ENCODE peak calls at places on chromosomes 2 and 18, in seven cellular contexts. K is uterus, O is endothelial cell of umbilical vein, J is sigmoid colon, R is tibial nerve, U is HCT116, G is right lobe of liver. B is an unnamed sample. For H3K36me3, the result is how much of the 10 kb centered on the place peaks cover.

GRCh38 chr2:58870704-58871103 is 629.6 kb upstream of the FANCL start:
- DNase-seq in K (no peak), O (no peak), J (no peak), R (no peak), U (peak), G (no peak), B (no peak)

GRCh38 chr2:3751832-3752231 is 48.5 kb downstream of the DCDC2C start:
- DNase-seq in K (no peak), O (no peak), J (no peak), R (no peak), U (no peak), G (no peak), B (no peak)

GRCh38 chr18:21056545-21056944 is 55.1 kb downstream of the ROCK1 start:
- DNase-seq in K (no peak), O (no peak), J (no peak), R (no peak), U (no peak), G (no peak), B (no peak)

GRCh38 chr2:159076233-159076632 is 107.8 kb downstream of the TANC1 start:
- DNase-seq in K (no peak), O (peak), J (no peak), R (peak), U (no peak), G (no peak), B (no peak)

GRCh38 chr2:104502904-104503303 is 351.0 kb upstream of the POU3F3 start:
- DNase-seq in K (no peak), O (no peak), J (no peak), R (no peak), U (no peak), G (no peak), B (no peak)

GRCh38 chr2:129877795-129878775 is 101.4 kb upstream of the RAB6C start:
- DNase-seq in K (peak), O (no peak), J (peak), R (peak), U (no peak), G (no peak), B (peak)

GRCh38 chr2:230650585-230651137 is 62.0 kb upstream of the CAB39 start:
- DNase-seq in K (no peak), O (no peak), J (no peak), R (no peak), U (no peak), G (no peak), B (peak)

GRCh38 chr2:69601179-69601612 is 42.3 kb downstream of the AAK1 start:
- DNase-seq in K (no peak), O (peak), J (no peak), R (no peak), U (peak), G (no peak), B (no peak)

GRCh38 chr18:50079571-50080295 is 115.2 kb downstream of the MYO5B start:
- DNase-seq in K (no peak), O (no peak), J (peak), R (no peak), U (no peak), G (peak), B (peak)

GRCh38 chr2:222239091-222239490 is 59.7 kb downstream of the PAX3 start:
- DNase-seq in K (no peak), O (no peak), J (no peak), R (no peak), U (no peak), G (no peak), B (no peak)

GRCh38 chr2:242020196-242021004 is 150.9 kb downstream of the RTP5 start:
- DNase-seq in K (peak), O (no peak), J (peak), R (peak), U (no peak), G (peak), B (no peak)

GRCh38 chr18:61127714-61128485 is 205.3 kb upstream of the CDH20 start:
- DNase-seq in K (no peak), O (no peak), J (no peak), R (no peak), U (no peak), G (no peak), B (no peak)

GRCh38 chr2:239288951-239289481 is 111.8 kb downstream of the HDAC4 start:
- DNase-seq in K (no peak), O (no peak), J (peak), R (no peak), U (no peak), G (no peak), B (no peak)

GRCh38 chr18:377088-377487 is 109.2 kb upstream of the THOC1 start:
- DNase-seq in K (no peak), O (no peak), J (no peak), R (no peak), U (no peak), G (no peak), B (no peak)

GRCh38 chr18:45589559-45590041 is 25.7 kb upstream of the SLC14A2 start:
- DNase-seq in K (peak), O (no peak), J (no peak), R (no peak), U (no peak), G (no peak), B (no peak)

GRCh38 chr2:136251777-136252477 is 134.0 kb upstream of the CXCR4 start:
- DNase-seq in K (no peak), O (peak), J (no peak), R (no peak), U (no peak), G (no peak), B (no peak)

GRCh38 chr2:68751397-68752339 is 17.1 kb downstream of the ARHGAP25 start:
- DNase-seq in K (peak), O (peak), J (peak), R (peak), U (peak), G (peak), B (peak)

GRCh38 chr2:187499941-187500532 is 52.0 kb upstream of the CALCRL start:
- DNase-seq in K (peak), O (peak), J (peak), R (peak), U (peak), G (no peak), B (peak)

GRCh38 chr18:48575658-48576453 is 37.0 kb downstream of the CTIF start:
- DNase-seq in K (no peak), O (no peak), J (no peak), R (no peak), U (no peak), G (peak), B (no peak)

GRCh38 chr18:54206447-54206846 is 18.0 kb downstream of the MBD2 start:
- DNase-seq in K (no peak), O (no peak), J (no peak), R (no peak), U (no peak), G (no peak), B (no peak)

GRCh38 chr18:9612215-9612830 is 2.0 kb downstream of the PPP4R1 start:
- DNase-seq in K (no peak), O (peak), J (no peak), R (no peak), U (peak), G (no peak), B (peak)

GRCh38 chr2:1584691-1585485 is 159.4 kb downstream of the PXDN start:
- DNase-seq in K (no peak), O (no peak), J (no peak), R (no peak), U (no peak), G (no peak), B (no peak)

GRCh38 chr18:12359515-12359927 is 17.5 kb downstream of the AFG3L2 start:
- DNase-seq in K (no peak), O (peak), J (no peak), R (no peak), U (no peak), G (no peak), B (no peak)

GRCh38 chr2:27407798-27408491 is 1.4 kb downstream of the PPM1G start:
- DNase-seq in K (no peak), O (peak), J (no peak), R (peak), U (peak), G (no peak), B (peak)

GRCh38 chr18:49751427-49752094 is 61.8 kb downstream of the ACAA2 start:
- DNase-seq in K (no peak), O (no peak), J (peak), R (no peak), U (no peak), G (no peak), B (no peak)

GRCh38 chr2:160606336-160606735 is 112.7 kb upstream of the RBMS1 start:
- DNase-seq in K (no peak), O (no peak), J (no peak), R (no peak), U (no peak), G (no peak), B (no peak)

GRCh38 chr2:46296840-46297545 is at the start of gene EPAS1:
- DNase-seq in K (peak), O (peak), J (peak), R (peak), U (no peak), G (peak), B (peak)
- TF ChIP-seq POLR2A in K (peak), O (peak), J (peak), R (peak), U (no peak), G (peak), B (peak)

DNA sequence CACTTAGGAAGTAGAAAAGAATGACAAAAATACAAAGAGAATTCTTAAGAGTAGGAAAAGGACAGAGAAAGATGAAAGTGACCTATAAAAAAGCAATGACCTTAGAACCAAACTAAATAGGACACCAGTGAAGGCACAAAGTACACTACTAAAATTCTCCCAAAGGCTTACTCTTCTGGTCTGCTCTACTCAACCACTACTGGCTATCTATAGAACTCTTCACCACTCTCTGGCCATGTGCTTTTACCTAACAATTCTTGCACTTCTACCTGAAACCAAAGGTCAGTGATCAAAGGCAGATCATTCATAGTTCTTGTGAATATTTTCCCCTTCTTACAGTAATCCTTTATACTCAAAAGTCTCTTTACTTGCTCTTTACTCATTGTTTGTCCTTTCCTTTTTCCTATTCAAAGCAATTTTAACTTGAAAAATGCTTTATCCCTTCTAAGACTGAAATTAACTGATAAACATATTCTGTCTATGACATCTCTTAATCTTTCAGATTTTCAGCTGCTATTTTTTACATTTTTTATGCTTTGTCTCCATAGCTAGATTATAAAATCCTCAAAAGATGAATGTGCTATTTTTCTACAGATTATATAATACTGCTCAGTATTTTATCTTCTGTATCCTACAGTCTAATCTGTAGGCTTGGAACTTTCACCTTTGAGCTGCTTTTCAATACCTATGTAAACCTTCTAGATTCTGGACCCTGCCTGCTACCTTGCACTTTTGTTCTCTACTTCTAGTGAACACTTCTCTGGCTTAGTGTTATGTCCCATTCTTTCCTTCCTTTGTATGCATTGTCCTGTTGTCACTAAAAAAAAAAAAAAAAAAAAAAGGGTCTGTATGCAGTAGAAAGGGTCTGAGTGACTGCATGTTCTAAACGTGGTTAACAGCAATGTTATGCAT is 64.6 kb downstream of the NCKAP1 start:
- DNase-seq in K (no peak), O (no peak), J (no peak), R (no peak), U (no peak), G (no peak), B (no peak)
- H3K36me3 ChIP-seq in K (under half), O (under half), J (under half), R (under half), U (under half), G (under half), B (under half)

GRCh38 chr2:235889302-235889630 is 278.9 kb downstream of the GBX2 start:
- DNase-seq in K (no peak), O (no peak), J (no peak), R (no peak), U (no peak), G (no peak), B (no peak)

GRCh38 chr2:235898766-235899165 is 269.4 kb downstream of the GBX2 start:
- DNase-seq in K (no peak), O (peak), J (no peak), R (no peak), U (no peak), G (no peak), B (no peak)

GRCh38 chr2:235896061-235896460 is 272.1 kb downstream of the GBX2 start:
- DNase-seq in K (no peak), O (peak), J (no peak), R (no peak), U (no peak), G (no peak), B (no peak)

GRCh38 chr2:235894839-235895238 is 273.3 kb downstream of the GBX2 start:
- DNase-seq in K (no peak), O (no peak), J (no peak), R (no peak), U (no peak), G (no peak), B (no peak)

GRCh38 chr2:235893129-235893698 is 275.0 kb downstream of the GBX2 start:
- DNase-seq in K (no peak), O (no peak), J (no peak), R (no peak), U (no peak), G (no peak), B (no peak)
- TF ChIP-seq POLR2A in K (no peak), O (no peak), J (no peak), R (no peak), U (no peak), G (no peak), B (no peak)

GRCh38 chr2:172106128-172106961 is 3.6 kb upstream of the DLX2 start:
- DNase-seq in K (no peak), O (peak), J (no peak), R (no peak), U (no peak), G (no peak), B (no peak)

GRCh38 chr2:172107690-172108586 is 5.2 kb upstream of the DLX2 start:
- DNase-seq in K (no peak), O (no peak), J (no peak), R (no peak), U (no peak), G (no peak), B (no peak)

GRCh38 chr2:172109256-172109655 is 6.6 kb upstream of the DLX2 start:
- DNase-seq in K (no peak), O (no peak), J (no peak), R (no peak), U (no peak), G (no peak), B (no peak)

GRCh38 chr2:172108587-172108930 is 5.9 kb upstream of the DLX2 start:
- DNase-seq in K (no peak), O (no peak), J (no peak), R (no peak), U (no peak), G (no peak), B (no peak)

GRCh38 chr2:172109670-172110421 is 7.1 kb upstream of the DLX2 start:
- DNase-seq in K (no peak), O (no peak), J (no peak), R (no peak), U (no peak), G (no peak), B (no peak)
- H3K36me3 ChIP-seq in K (under half), O (under half), J (under half), R (under half), U (under half), G (under half), B (under half)

GRCh38 chr2:216014006-216014405 is 655 bp upstream of the MREG start:
- DNase-seq in K (no peak), O (no peak), J (no peak), R (no peak), U (no peak), G (no peak), B (no peak)
- TF ChIP-seq POLR2A in K (no peak), O (no peak), J (no peak), R (no peak), U (no peak), G (no peak), B (no peak)

GRCh38 chr2:99399795-99400194 is 62.6 kb downstream of the EIF5B start:
- DNase-seq in K (no peak), O (no peak), J (no peak), R (no peak), U (no peak), G (no peak), B (no peak)
- H3K36me3 ChIP-seq in K (under half), O (under half), J (half or more), R (half or more), U (half or more), G (under half), B (half or more)

GRCh38 chr18:57585846-57586242 is 658 bp downstream of the FECH start:
- DNase-seq in K (no peak), O (no peak), J (no peak), R (no peak), U (no peak), G (no peak), B (no peak)

GRCh38 chr18:57589162-57589561 is 2.7 kb upstream of the FECH start:
- DNase-seq in K (no peak), O (no peak), J (no peak), R (no peak), U (no peak), G (no peak), B (no peak)

GRCh38 chr18:57587262-57587661 is 760 bp upstream of the FECH start:
- DNase-seq in K (no peak), O (no peak), J (no peak), R (no peak), U (no peak), G (no peak), B (no peak)

GRCh38 chr18:57585421-57585820 is 1.1 kb downstream of the FECH start:
- DNase-seq in K (no peak), O (no peak), J (no peak), R (no peak), U (no peak), G (no peak), B (no peak)

DNA sequence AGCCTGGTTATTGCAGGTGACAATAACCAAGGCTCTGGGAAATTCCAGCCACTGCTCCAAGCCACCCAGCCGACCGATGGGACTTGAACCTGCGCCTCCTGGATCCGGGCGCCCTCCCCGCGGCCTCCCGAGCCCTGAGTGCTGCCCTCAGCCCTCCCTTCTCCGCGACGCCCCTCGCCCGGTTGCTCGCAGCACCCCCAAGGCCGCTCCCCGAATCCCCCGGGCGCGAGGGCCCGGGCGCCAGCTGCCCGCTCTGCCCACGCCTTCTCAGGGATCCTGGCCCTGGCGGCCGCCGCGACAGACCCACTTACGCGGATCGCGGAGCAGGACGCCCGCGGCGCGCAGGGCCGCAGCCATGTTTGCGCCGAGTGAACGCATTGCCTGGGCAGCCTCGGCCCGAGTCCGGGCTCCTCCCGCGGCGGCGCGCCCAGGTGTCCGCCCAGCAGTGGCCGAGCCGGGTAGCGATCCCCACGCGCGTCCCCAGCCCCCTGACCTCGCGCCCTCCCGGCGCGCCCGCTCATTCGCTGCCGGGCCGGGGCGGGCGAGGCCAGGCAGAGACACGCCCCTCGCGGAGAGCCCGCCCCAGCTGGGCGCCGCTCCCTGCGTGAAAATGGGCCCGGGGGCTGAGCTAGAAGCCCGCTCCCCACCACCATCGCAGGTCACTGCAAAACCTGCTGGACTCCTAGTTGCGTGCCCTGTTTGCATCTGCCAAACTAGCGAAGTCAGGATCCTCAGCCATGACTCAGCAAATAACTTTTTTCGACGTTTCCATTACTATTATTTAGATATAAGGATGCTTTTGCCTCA is at the start of gene FECH:
- DNase-seq in K (peak), O (peak), J (peak), R (peak), U (peak), G (peak), B (peak)
- TF ChIP-seq POLR2A in K (peak), O (peak), J (peak), R (no peak), U (peak), G (peak), B (peak)

B was measured in thyroid gland.